ENCODE peak calls at places on chromosomes 3 and 15, in ten cellular contexts. W, V, L, S, U, X, O, T, J and Q are unnamed samples. For H3K4me1, the result is how much of the 10 kb centered on the place peaks cover.

GRCh38 chr3:87354399-87354798 is 78.0 kb upstream of the POU1F1 start:
- DNase-seq in W (no peak), V (no peak), L (peak), S (no peak), U (no peak), X (no peak), O (no peak), T (no peak), J (no peak), Q (no peak)

GRCh38 chr15:40150163-40150925 is 10.5 kb upstream of the BUB1B start:
- DNase-seq in W (no peak), V (peak), L (peak), S (peak), U (no peak), X (no peak), O (no peak), T (peak), J (peak), Q (no peak)

GRCh38 chr3:177196473-177197040 is 725 bp downstream of the TBL1XR1 start:
- DNase-seq in W (peak), V (peak), L (peak), S (no peak), U (no peak), X (peak), O (peak), T (no peak), J (peak), Q (no peak)

GRCh38 chr3:156131799-156132198 is 11.4 kb downstream of the KCNAB1 start:
- DNase-seq in W (no peak), V (no peak), L (no peak), S (no peak), U (no peak), X (no peak), O (no peak), T (no peak), J (no peak), Q (no peak)

GRCh38 chr3:161221881-161222600 is 930 bp downstream of the NMD3 start:
- DNase-seq in W (no peak), V (peak), L (no peak), S (no peak), U (no peak), X (no peak), O (peak), T (no peak), J (peak), Q (no peak)

GRCh38 chr3:28751864-28752263 is 403.2 kb upstream of the AZI2 start:
- DNase-seq in W (no peak), V (no peak), L (no peak), S (no peak), U (no peak), X (no peak), O (no peak), T (no peak), J (no peak), Q (no peak)

GRCh38 chr3:44055951-44056350 is 185.7 kb upstream of the TOPAZ1 start:
- DNase-seq in W (no peak), V (no peak), L (no peak), S (no peak), U (no peak), X (no peak), O (no peak), T (no peak), J (no peak), Q (no peak)

GRCh38 chr15:70347766-70348558 is 250.2 kb upstream of the TLE3 start:
- DNase-seq in W (no peak), V (no peak), L (no peak), S (peak), U (no peak), X (no peak), O (no peak), T (no peak), J (no peak), Q (no peak)

GRCh38 chr15:63815796-63816533 is 17.8 kb downstream of the HERC1 start:
- DNase-seq in W (peak), V (no peak), L (peak), S (no peak), U (no peak), X (peak), O (no peak), T (no peak), J (no peak), Q (no peak)

GRCh38 chr3:135081451-135082434 is 286.7 kb downstream of the EPHB1 start:
- DNase-seq in W (no peak), V (no peak), L (no peak), S (no peak), U (no peak), X (no peak), O (no peak), T (no peak), J (no peak), Q (no peak)

GRCh38 chr15:40276927-40277326 is 5.9 kb downstream of the ANKRD63 start:
- DNase-seq in W (no peak), V (no peak), L (no peak), S (no peak), U (no peak), X (no peak), O (no peak), T (no peak), J (no peak), Q (no peak)

GRCh38 chr3:26984601-26985000 is 362.0 kb downstream of the LRRC3B start:
- DNase-seq in W (no peak), V (no peak), L (no peak), S (no peak), U (no peak), X (no peak), O (no peak), T (no peak), J (no peak), Q (no peak)

GRCh38 chr15:98805434-98806274 is 157.3 kb downstream of the IGF1R start:
- DNase-seq in W (no peak), V (no peak), L (no peak), S (no peak), U (no peak), X (peak), O (peak), T (no peak), J (peak), Q (no peak)

GRCh38 chr3:122188758-122189157 is 5.3 kb downstream of the CASR start:
- DNase-seq in W (no peak), V (no peak), L (no peak), S (no peak), U (no peak), X (no peak), O (no peak), T (no peak), J (no peak), Q (no peak)

GRCh38 chr3:143472731-143473523 is 353.4 kb downstream of the CHST2 start:
- DNase-seq in W (no peak), V (no peak), L (no peak), S (no peak), U (no peak), X (no peak), O (no peak), T (no peak), J (no peak), Q (no peak)

GRCh38 chr15:66883322-66883911 is 181.4 kb downstream of the SMAD6 start:
- DNase-seq in W (peak), V (peak), L (peak), S (peak), U (peak), X (peak), O (no peak), T (peak), J (peak), Q (peak)

GRCh38 chr15:66884661-66885237 is 180.7 kb upstream of the SMAD3 start:
- DNase-seq in W (peak), V (no peak), L (no peak), S (no peak), U (no peak), X (no peak), O (no peak), T (no peak), J (no peak), Q (peak)

GRCh38 chr15:66886241-66886675 is 179.1 kb upstream of the SMAD3 start:
- DNase-seq in W (peak), V (no peak), L (no peak), S (no peak), U (no peak), X (no peak), O (no peak), T (no peak), J (no peak), Q (peak)

GRCh38 chr15:66885281-66885915 is 180.0 kb upstream of the SMAD3 start:
- DNase-seq in W (peak), V (no peak), L (no peak), S (no peak), U (no peak), X (no peak), O (no peak), T (no peak), J (no peak), Q (peak)

DNA sequence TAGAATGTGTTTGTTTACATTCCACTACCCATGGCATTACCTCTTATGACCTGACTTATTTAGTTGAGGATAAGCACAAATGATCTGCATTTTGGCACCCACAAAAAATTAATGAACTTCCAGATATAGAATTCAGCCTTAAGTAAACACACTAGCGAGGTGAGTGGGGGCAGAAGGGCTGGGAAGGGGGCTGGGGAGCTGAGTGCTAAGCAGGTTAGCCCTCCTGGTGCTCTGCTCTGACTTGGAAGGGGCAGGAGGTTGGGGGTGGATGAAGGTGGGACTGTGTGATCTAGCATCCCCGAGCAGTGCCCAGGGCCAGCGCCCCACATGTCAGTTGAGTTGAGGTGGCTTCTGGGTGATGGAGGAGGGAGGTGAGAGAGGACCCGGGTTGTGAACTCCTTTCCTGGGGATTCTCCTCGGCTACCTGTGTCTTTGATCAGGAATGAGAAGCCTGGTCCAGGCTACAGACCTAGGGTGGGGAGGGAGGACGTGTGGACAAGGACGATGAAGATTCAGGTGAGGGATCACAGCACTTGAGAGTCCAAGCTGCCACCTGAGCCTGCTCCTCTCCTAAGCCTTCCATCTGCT is 178.6 kb upstream of the SMAD3 start:
- DNase-seq in W (peak), V (no peak), L (no peak), S (no peak), U (no peak), X (no peak), O (no peak), T (no peak), J (no peak), Q (peak)
- H3K4me1 ChIP-seq in W (under half), V (under half), L (under half), S (under half), U (under half), X (under half), O (under half), T (half or more), J (under half), Q (under half)

DNA sequence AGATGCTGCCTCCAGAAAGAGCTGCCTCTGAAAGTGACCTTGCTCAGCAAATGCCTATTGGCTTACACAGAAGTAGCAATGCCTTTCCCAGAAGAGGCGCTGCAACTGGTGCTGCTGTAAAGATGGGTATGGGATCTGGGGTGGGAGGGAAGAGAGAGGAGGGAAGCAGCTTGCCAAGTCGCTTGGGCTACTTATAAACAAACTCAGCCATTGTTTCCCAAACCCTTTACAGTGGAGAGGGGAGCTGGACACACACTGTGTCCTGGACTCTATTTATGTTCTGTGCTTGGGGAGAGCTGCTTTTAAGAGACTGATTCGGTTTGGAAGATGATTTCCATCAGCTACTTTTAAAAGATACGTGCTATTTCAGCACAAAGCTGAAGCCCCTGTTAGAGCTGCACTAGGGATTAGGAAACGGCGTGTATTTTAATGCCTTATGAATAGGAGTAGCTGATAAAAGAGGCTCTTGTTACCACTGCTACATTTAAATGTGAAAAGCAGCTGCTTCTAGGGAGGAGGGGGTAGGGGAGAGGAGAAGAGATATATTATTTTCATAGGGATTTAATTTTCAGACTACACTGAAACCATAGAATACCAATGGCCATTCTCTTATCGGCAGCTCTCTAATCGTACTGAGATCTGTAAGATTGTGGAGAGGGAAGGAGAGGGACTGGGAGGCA is 440.6 kb downstream of the MCTP2 start:
- DNase-seq in W (peak), V (peak), L (no peak), S (no peak), U (no peak), X (peak), O (peak), T (no peak), J (no peak), Q (no peak)
- TF ChIP-seq CTCF in W (no peak), V (peak), L (no peak), S (no peak), U (peak), X (peak), O (no peak), T (no peak), J (no peak), Q (no peak)

GRCh38 chr3:111803123-111803593 is 55.9 kb upstream of the PHLDB2 start:
- DNase-seq in W (peak), V (no peak), L (peak), S (peak), U (no peak), X (no peak), O (no peak), T (peak), J (peak), Q (peak)
- TF ChIP-seq POLR2AphosphoS5 in W (no peak), V (no peak), L (peak), S (no peak), U (no peak), X (no peak), O (no peak), T (peak), J (peak), Q (peak)

GRCh38 chr15:66770518-66771350 is 68.7 kb downstream of the SMAD6 start:
- DNase-seq in W (peak), V (no peak), L (no peak), S (no peak), U (no peak), X (no peak), O (no peak), T (no peak), J (peak), Q (no peak)
- H3K4me1 ChIP-seq in W (under half), V (under half), L (half or more), S (under half), U (half or more), X (under half), O (under half), T (half or more), J (half or more), Q (under half)

GRCh38 chr3:124492824-124493223 is 237.4 kb upstream of the UMPS start:
- DNase-seq in W (no peak), V (peak), L (peak), S (peak), U (no peak), X (peak), O (peak), T (peak), J (peak), Q (no peak)
- TF ChIP-seq CTCF in W (no peak), V (peak), L (peak), S (peak), U (peak), X (peak), O (peak), T (peak), J (peak), Q (no peak)